ENCODE peak calls at places on chromosomes 11 and 22, in four cellular contexts. P, O, S and Q are unnamed samples.

GRCh38 chr11:36261094-36261493 is 28.1 kb downstream of the COMMD9 start:
- DNase-seq in S (no peak), P (no peak), O (no peak), Q (no peak)

GRCh38 chr22:50272103-50272782 is 2.1 kb upstream of the MAPK11 start:
- DNase-seq in S (no peak), O (no peak), P (no peak), Q (no peak)

GRCh38 chr22:22111267-22111751 is 128.7 kb upstream of the TOP3B start:
- DNase-seq in O (peak), P (peak), S (no peak), Q (no peak)

GRCh38 chr11:2390091-2390870 is 10.3 kb upstream of the TSSC4 start:
- DNase-seq in S (no peak), O (no peak), P (no peak), Q (no peak)

GRCh38 chr22:37199839-37200161 is 11.8 kb upstream of the C1QTNF6 start:
- DNase-seq in S (peak), P (no peak), O (peak), Q (no peak)

GRCh38 chr11:69293087-69293486 is 868 bp upstream of the MYEOV start:
- DNase-seq in S (no peak), P (no peak), O (no peak), Q (no peak)

GRCh38 chr11:79594839-79595238 is 154.0 kb upstream of the TENM4 start:
- DNase-seq in P (no peak), O (no peak), S (no peak), Q (no peak)

GRCh38 chr11:112756166-112756565 is 205.1 kb upstream of the NCAM1 start:
- DNase-seq in S (no peak), O (no peak), P (no peak), Q (no peak)

GRCh38 chr11:109320595-109320994 is 101.4 kb upstream of the C11orf87 start:
- DNase-seq in O (no peak), P (no peak), S (no peak), Q (no peak)
- TF ChIP-seq FOXM1 in O (no peak), P (no peak), S (no peak), Q (no peak)

DNA sequence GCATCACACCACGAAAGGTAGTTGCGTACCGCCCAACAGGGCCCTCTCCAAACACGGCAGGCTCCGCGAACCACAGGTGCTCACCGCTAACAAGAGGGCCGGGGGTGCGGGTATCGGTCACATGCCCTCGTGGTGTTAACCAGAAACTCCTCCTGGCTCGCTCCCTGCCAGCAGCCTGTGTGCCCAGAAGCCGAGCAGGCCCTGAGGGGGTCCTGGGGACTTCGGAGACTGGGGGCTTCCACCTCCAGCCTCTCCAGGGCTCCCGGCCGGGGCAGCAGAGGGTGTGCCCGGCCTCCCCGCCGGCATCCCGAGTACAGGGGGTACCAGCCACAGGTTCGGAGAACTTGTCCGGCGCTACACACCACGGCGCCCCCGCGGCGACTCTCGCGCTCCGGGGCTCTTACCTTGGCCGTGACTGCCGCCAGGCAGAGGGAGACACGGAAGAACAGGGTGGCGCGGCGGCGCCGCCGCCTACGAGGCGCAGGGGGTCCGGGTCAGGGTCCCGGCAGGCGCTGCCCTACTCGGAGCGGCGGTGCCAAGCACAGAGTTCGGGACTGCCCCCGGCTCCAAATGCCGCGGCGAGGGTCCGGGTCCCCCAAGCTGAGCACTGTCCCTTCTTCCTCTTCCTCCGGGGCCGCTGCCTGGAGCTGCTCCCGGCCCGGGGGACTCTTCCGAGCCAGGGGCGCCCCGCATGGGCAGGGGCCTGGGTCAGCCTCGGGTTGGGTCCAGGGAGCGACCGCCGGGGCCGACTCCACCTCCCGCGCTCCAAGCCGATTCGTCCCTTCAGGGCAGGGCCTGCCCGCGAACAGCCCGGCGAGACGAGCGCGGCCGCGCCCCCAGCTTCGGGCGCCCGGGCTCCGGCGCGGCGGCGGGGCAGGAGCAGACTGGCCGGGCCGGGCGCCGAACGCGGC is at the start of gene LARGE1:
- DNase-seq in P (no peak), O (peak), S (peak), Q (peak)
- TF ChIP-seq FOXK2 in P (no peak), O (no peak), S (no peak), Q (no peak)

DNA sequence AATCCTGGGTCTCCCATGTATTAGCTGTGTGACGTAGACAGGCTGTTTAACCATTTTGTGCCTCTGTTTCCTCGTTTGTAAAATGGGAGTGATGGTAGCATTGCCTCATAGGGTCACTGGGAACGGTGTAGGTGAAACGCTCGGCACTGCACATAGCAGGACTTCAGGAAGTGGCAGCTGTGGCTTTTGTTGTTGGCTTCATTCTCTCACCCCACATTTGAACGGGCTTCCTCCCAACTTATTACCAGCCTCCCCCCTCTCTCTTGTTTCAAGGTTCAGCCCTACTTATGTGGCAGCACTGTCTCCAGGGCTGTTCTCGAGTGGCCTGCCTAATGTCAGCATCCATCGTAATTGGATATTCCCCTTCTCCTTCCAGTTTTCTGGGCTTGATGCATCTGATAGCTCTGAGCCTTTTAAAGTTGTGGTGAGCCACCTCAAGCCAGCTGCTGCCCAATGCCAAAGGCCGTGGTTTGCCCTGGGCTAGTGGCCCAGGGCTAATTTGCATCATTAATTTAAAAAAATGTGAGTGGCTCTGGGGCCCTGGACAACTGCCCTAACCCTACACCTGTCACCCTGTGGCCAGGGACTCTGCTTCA is 217.8 kb upstream of the TBCEL start:
- DNase-seq in S (no peak), O (no peak), P (no peak), Q (no peak)
- TF ChIP-seq FOXM1 in S (no peak), O (no peak), P (no peak), Q (no peak)

DNA sequence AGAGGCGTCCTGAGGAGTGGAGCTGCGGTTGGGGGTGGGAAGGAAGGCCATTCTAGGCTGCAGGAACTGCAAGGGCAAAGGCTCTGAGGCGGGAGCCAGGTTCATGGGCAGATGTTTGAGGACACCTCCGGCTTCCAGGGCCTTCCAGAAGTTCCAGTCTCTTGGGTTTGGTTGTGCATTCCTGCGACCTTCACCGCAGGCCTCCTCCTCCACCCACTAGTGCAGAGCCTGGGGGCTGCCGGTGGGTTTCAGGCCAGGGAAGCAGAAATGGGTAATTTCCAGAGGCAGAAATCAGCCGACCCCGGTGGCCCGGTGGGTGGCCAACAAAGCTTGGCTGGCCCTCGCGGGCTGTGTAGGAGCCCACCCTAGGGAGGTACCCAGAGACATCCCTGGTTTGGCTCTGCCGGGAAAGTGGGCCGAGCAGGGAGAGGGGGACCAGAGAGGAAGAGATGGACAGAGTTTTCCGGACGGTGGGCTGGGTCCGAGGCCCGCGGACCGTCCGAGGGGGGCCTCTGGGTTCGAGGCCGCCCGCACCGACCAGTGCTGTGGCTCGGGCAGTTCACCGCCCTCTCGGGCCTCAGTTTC is 388 bp upstream of the PHETA2 start:
- DNase-seq in P (no peak), O (no peak), S (no peak), Q (no peak)
- TF ChIP-seq FOXK2 in P (no peak), O (no peak), S (no peak), Q (no peak)

GRCh38 chr11:119307219-119307618 is 9.7 kb downstream of the MCAM start:
- DNase-seq in S (no peak), P (no peak), O (no peak), Q (no peak)

GRCh38 chr11:119310682-119311052 is 6.3 kb downstream of the MCAM start:
- DNase-seq in O (no peak), S (no peak), P (no peak), Q (no peak)

GRCh38 chr11:119309953-119310681 is 6.8 kb downstream of the MCAM start:
- DNase-seq in S (no peak), P (no peak), O (no peak), Q (no peak)

GRCh38 chr11:119307974-119308373 is 9.0 kb downstream of the MCAM start:
- DNase-seq in P (no peak), S (no peak), O (no peak), Q (no peak)

DNA sequence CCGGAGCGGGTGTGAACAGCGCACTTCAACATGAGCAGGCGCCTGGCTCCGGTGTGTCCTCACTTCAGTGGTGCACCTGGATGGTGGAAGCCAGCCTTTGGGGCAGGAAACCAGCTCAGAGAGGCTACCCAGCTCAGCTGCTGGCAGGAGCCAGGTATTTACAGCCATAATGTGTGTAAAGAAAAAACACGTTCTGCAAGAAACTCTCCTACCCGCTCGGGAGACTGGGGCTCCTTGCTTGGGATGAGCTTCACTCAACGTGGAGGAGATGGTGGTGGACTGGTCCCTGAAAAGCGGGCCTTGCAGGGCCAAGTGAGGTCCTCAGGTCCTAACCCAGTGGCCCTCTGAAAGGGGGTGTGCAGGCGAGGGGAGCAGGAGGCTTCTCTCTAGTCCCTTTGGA is 7.5 kb downstream of the MCAM start:
- DNase-seq in S (no peak), P (no peak), O (no peak), Q (no peak)
- TF ChIP-seq FOXM1 in S (no peak), P (no peak), O (no peak), Q (no peak)

GRCh38 chr11:10407055-10407454 is 48.0 kb upstream of the AMPD3 start:
- DNase-seq in S (peak), P (no peak), O (no peak), Q (no peak)
- TF ChIP-seq FOXK2 in S (no peak), P (no peak), O (no peak), Q (no peak)

DNA sequence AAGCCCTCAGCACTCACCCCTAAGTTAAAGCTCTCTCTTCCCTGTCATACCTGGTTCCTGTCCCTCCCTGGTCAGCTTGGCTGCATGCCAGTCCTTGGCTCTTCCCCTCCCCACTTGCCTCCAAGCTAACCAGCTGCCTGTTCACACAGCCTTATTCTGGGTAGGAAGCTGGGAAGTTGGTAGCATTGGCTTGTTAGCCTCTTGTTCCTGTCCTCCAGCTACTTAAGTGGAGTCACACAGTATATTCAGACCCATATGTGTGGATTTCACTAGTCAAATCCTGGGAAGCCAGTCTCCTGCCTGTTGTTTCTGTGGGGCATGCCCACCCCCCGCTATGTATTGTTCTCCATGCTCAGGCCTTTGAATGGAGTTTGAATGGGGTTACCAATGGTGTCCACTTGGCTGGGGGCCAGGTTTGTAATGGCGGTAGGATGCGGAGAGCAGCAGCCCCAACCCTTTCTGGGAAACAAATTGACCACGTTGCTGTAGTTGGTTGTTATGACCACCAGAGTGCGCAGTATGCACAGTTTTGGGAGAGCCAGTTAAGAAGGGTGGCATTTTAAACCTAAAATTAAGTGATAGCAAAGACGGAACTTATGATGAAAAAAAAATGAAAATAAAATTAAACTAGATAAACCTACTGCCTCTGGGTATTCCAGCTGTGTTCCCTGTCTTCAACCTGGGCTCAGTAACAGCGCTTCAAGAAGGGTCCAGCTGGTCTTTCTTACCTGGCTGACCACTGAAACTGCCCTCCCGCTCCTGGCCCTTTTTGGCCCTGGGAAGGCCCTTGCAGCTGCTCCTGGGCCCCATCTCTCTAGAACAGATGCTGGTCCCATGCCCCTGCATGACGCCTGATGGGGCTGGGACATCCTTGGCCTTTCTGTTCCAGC is 10.7 kb upstream of the RPS3 start:
- DNase-seq in P (no peak), O (peak), S (peak), Q (peak)
- TF ChIP-seq FOXM1 in P (no peak), O (no peak), S (no peak), Q (no peak)